ENCODE peak calls at places on chromosome 22, in ten cellular contexts. E is stomach, B is epithelial cell of proximal tubule, D is cardiac muscle cell, U is lung, C is epithelial cell of esophagus, R is colonic mucosa, I is GM06990, W is IMR-90, N is A549. A is an unnamed sample.

GRCh38 chr22:48488149-48488551 is 1339.5 kb downstream of the BRD1 start:
- DNase-seq in U (no peak), W (no peak), R (no peak), C (no peak), B (no peak), D (no peak), N (peak), E (no peak), I (no peak), A (no peak)

GRCh38 chr22:19811811-19812771 is 42.6 kb downstream of the GNB1L start:
- DNase-seq in R (peak), D (no peak), I (no peak), N (no peak), E (peak), B (no peak), C (peak), W (no peak), U (no peak), A (no peak)

GRCh38 chr22:43434601-43435311 is 22.9 kb downstream of the MPPED1 start:
- DNase-seq in R (no peak), N (no peak), I (no peak), E (no peak), W (no peak), D (no peak), C (no peak), U (no peak), B (no peak), A (no peak)

GRCh38 chr22:30968015-30968923 is at the start of gene MORC2:
- DNase-seq in D (peak), W (peak), U (no peak), E (peak), I (no peak), R (peak), B (no peak), C (no peak), N (peak), A (no peak)

GRCh38 chr22:44338906-44339305 is 26.2 kb upstream of the SHISAL1 start:
- DNase-seq in N (no peak), R (no peak), D (no peak), U (no peak), E (peak), W (no peak), B (no peak), C (no peak), I (no peak), A (no peak)

GRCh38 chr22:30279389-30279788 is 9.9 kb downstream of the CASTOR1 start:
- DNase-seq in D (peak), I (no peak), E (no peak), C (no peak), U (no peak), R (no peak), N (no peak), B (no peak), W (no peak), A (no peak)

GRCh38 chr22:35785181-35785923 is 67.7 kb downstream of the APOL5 start:
- DNase-seq in C (peak), I (no peak), U (no peak), D (peak), E (no peak), B (no peak), W (no peak), R (no peak), N (no peak), A (no peak)

GRCh38 chr22:19786959-19787848 is 26.6 kb downstream of the TBX1 start:
- DNase-seq in B (no peak), U (no peak), R (no peak), N (no peak), C (no peak), W (no peak), E (no peak), I (no peak), D (no peak), A (no peak)

GRCh38 chr22:44550666-44551491 is 52.8 kb upstream of the RTL6 start:
- DNase-seq in N (peak), U (peak), E (peak), R (peak), W (peak), I (peak), D (peak), C (peak), B (peak), A (peak)

GRCh38 chr22:37321288-37321687 is 39.0 kb downstream of the CYTH4 start:
- DNase-seq in I (no peak), E (no peak), W (no peak), U (no peak), D (no peak), C (peak), R (no peak), B (no peak), N (no peak), A (no peak)

GRCh38 chr22:20019661-20020532 is 1.0 kb upstream of the TANGO2 start:
- DNase-seq in E (no peak), U (no peak), D (no peak), R (no peak), I (no peak), C (no peak), N (no peak), W (no peak), B (no peak), A (no peak)

GRCh38 chr22:17441326-17441725 is 72.1 kb downstream of the CECR2 start:
- DNase-seq in U (no peak), B (no peak), E (no peak), C (no peak), R (no peak), N (no peak), I (no peak), W (no peak), D (no peak), A (no peak)

GRCh38 chr22:17384612-17385345 is 15.5 kb downstream of the CECR2 start:
- DNase-seq in E (no peak), D (no peak), N (no peak), I (no peak), W (no peak), B (no peak), C (no peak), U (no peak), R (no peak), A (no peak)

GRCh38 chr22:28841111-28841510 is 40.7 kb upstream of the XBP1 start:
- DNase-seq in E (no peak), I (no peak), D (no peak), U (no peak), N (no peak), C (no peak), B (no peak), R (no peak), W (no peak), A (no peak)

GRCh38 chr22:29626497-29627195 is 23.2 kb downstream of the NF2 start:
- DNase-seq in R (no peak), N (no peak), E (no peak), I (no peak), B (peak), D (peak), U (no peak), C (peak), W (peak), A (no peak)

GRCh38 chr22:23180301-23180892 is at the start of gene BCR:
- DNase-seq in W (peak), U (peak), N (peak), E (peak), C (peak), R (peak), D (peak), B (no peak), I (peak), A (no peak)
- TF ChIP-seq CTCF in W (no peak), U (no peak), N (no peak), E (no peak), C (no peak), R (no peak), D (no peak), B (peak), I (peak), A (no peak)

GRCh38 chr22:50699754-50700386 is 27.2 kb downstream of the SHANK3 start:
- DNase-seq in U (no peak), C (no peak), R (no peak), W (no peak), N (no peak), D (no peak), B (no peak), I (no peak), E (no peak), A (no peak)
- H3K4me3 ChIP-seq in U (no peak), C (no peak), R (no peak), W (no peak), N (no peak), D (no peak), B (no peak), I (no peak), E (no peak), A (no peak)

GRCh38 chr22:49993649-49994360 is 18.8 kb downstream of the IL17REL start:
- DNase-seq in U (no peak), R (no peak), W (no peak), I (no peak), D (no peak), N (no peak), C (no peak), E (peak), B (no peak), A (no peak)
- TF ChIP-seq CTCF in U (no peak), R (no peak), W (no peak), I (no peak), D (no peak), N (no peak), C (no peak), E (no peak), B (no peak), A (no peak)

GRCh38 chr22:46738961-46739870 is 1.2 kb upstream of the CERK start:
- DNase-seq in U (peak), N (peak), R (peak), B (peak), I (peak), C (peak), E (peak), D (peak), W (peak), A (no peak)
- H3K4me3 ChIP-seq in U (peak), N (peak), R (peak), B (peak), I (peak), C (peak), E (peak), D (peak), W (peak), A (peak)

GRCh38 chr22:24512043-24512442 is 16.9 kb downstream of the UPB1 start:
- DNase-seq in C (no peak), R (no peak), W (no peak), D (no peak), U (no peak), B (no peak), E (no peak), I (no peak), N (no peak), A (no peak)
- TF ChIP-seq CTCF in C (no peak), R (no peak), W (no peak), D (no peak), U (no peak), B (no peak), E (no peak), I (no peak), N (no peak), A (no peak)

GRCh38 chr22:39502789-39503464 is 837 bp downstream of the MIEF1 start:
- DNase-seq in C (no peak), W (peak), R (no peak), E (no peak), I (no peak), B (no peak), U (no peak), N (no peak), D (no peak), A (no peak)

GRCh38 chr22:39502109-39502788 is at the start of gene MIEF1:
- DNase-seq in C (peak), W (peak), D (peak), U (peak), N (peak), R (peak), E (peak), I (peak), B (no peak), A (peak)

GRCh38 chr22:39503590-39503989 is 1.5 kb downstream of the MIEF1 start:
- DNase-seq in B (no peak), D (no peak), C (no peak), N (no peak), U (no peak), R (no peak), W (no peak), E (no peak), I (no peak), A (no peak)

GRCh38 chr22:39501644-39502108 is 414 bp upstream of the MIEF1 start:
- DNase-seq in B (no peak), D (no peak), C (no peak), U (no peak), R (no peak), N (no peak), I (no peak), W (no peak), E (no peak), A (no peak)

DNA sequence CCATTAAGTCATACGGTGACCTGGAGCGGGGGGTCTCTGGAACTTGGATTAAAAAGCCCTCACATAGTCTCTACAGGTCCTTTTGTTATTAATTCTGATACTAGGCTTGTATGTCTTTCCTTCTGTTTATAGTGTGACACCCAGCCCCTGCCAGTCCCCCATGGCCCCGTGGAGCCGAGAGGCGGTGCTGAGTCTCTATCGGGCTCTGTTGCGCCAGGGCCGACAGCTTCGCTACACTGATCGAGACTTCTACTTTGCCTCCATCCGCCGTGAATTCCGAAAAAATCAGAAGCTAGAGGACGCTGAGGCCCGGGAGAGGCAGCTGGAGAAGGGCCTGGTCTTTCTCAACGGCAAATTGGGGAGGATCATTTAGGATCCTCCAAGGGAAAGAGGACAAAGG is 2.0 kb downstream of the MIEF1 start:
- DNase-seq in E (no peak), R (no peak), N (no peak), I (no peak), W (no peak), C (no peak), D (no peak), B (no peak), U (no peak), A (no peak)
- H3K4me3 ChIP-seq in E (no peak), R (no peak), N (no peak), I (no peak), W (no peak), C (no peak), D (no peak), B (peak), U (no peak), A (no peak)

A was measured in GM12864.